ENCODE peak calls at places on chromosomes 1 and 21, in eight cellular contexts. H is H9; J is CD8-positive, alpha-beta T cell; O is heart left ventricle; T is astrocyte; L is thoracic aorta; X is CD4-positive, alpha-beta T cell; E is psoas muscle. S is an unnamed sample.

GRCh38 chr1:23718482-23718881 is 24.8 kb upstream of the ELOA start:
- DNase-seq in H (peak), J (no peak), O (no peak), T (no peak), L (no peak), X (no peak), E (no peak), S (no peak)

GRCh38 chr1:150309758-150310495 is 11.4 kb upstream of the PRPF3 start:
- DNase-seq in H (no peak), J (no peak), O (no peak), T (no peak), L (no peak), X (no peak), E (no peak), S (no peak)

GRCh38 chr1:189150624-189151023 is 1327.0 kb downstream of the BRINP3 start:
- DNase-seq in H (no peak), J (no peak), O (no peak), T (no peak), L (no peak), X (no peak), E (no peak), S (no peak)

GRCh38 chr1:93613895-93614294 is 67.7 kb downstream of the BCAR3 start:
- DNase-seq in H (no peak), J (no peak), O (no peak), T (peak), L (no peak), X (no peak), E (no peak), S (no peak)

GRCh38 chr1:54167422-54168139 is 14.8 kb upstream of the CDCP2 start:
- DNase-seq in H (no peak), J (no peak), O (no peak), T (peak), L (no peak), X (no peak), E (no peak), S (no peak)

GRCh38 chr1:177909416-177909815 is 60.4 kb downstream of the SEC16B start:
- DNase-seq in H (no peak), J (no peak), O (no peak), T (no peak), L (no peak), X (no peak), E (no peak), S (no peak)

GRCh38 chr21:15688016-15688415 is 41.8 kb upstream of the USP25 start:
- DNase-seq in H (no peak), J (no peak), O (no peak), T (peak), L (no peak), X (no peak), E (no peak), S (no peak)

GRCh38 chr1:235657747-235658526 is 8.4 kb upstream of the GNG4 start:
- DNase-seq in H (no peak), J (no peak), O (no peak), T (no peak), L (no peak), X (no peak), E (no peak), S (no peak)

GRCh38 chr1:170594227-170594626 is 62.3 kb downstream of the GORAB start:
- DNase-seq in H (no peak), J (no peak), O (no peak), T (no peak), L (no peak), X (no peak), E (no peak), S (no peak)

GRCh38 chr1:29916656-29917369 is 680.5 kb downstream of the PTPRU start:
- DNase-seq in H (no peak), J (no peak), O (no peak), T (no peak), L (no peak), X (no peak), E (no peak), S (no peak)

GRCh38 chr1:196063952-196064351 is 544.3 kb downstream of the KCNT2 start:
- DNase-seq in H (no peak), J (no peak), O (no peak), T (peak), L (no peak), X (no peak), E (no peak), S (no peak)

GRCh38 chr1:9553736-9554144 is 14.5 kb downstream of the SLC25A33 start:
- DNase-seq in H (no peak), J (no peak), O (no peak), T (no peak), L (no peak), X (no peak), E (no peak), S (no peak)

GRCh38 chr21:46115441-46116188 is 17.7 kb downstream of the COL6A2 start:
- DNase-seq in H (peak), J (no peak), O (peak), T (no peak), L (no peak), X (no peak), E (no peak), S (peak)

GRCh38 chr21:28459193-28459592 is 533.5 kb downstream of the LTN1 start:
- DNase-seq in H (no peak), J (no peak), O (no peak), T (no peak), L (no peak), X (no peak), E (no peak), S (no peak)

GRCh38 chr1:2611621-2612437 is 21.0 kb downstream of the MMEL1 start:
- DNase-seq in H (no peak), J (no peak), O (no peak), T (no peak), L (no peak), X (no peak), E (no peak), S (peak)

GRCh38 chr1:51906306-51907078 is 28.0 kb upstream of the NRDC start:
- DNase-seq in H (no peak), J (no peak), O (no peak), T (peak), L (no peak), X (no peak), E (no peak), S (no peak)

GRCh38 chr1:15220825-15221431 is 26.1 kb upstream of the FHAD1 start:
- DNase-seq in H (no peak), J (no peak), O (peak), T (no peak), L (no peak), X (no peak), E (no peak), S (no peak)

GRCh38 chr1:76055987-76056386 is 18.6 kb upstream of the ST6GALNAC3 start:
- DNase-seq in H (peak), J (no peak), O (no peak), T (no peak), L (no peak), X (no peak), E (no peak), S (no peak)

GRCh38 chr1:2865571-2866414 is 64.3 kb upstream of the TTC34 start:
- DNase-seq in H (no peak), J (no peak), O (no peak), T (no peak), L (no peak), X (no peak), E (peak), S (no peak)

GRCh38 chr1:200302893-200303250 is 107.0 kb downstream of the ZNF281 start:
- DNase-seq in H (no peak), J (no peak), O (peak), T (no peak), L (no peak), X (no peak), E (no peak), S (peak)

GRCh38 chr1:220810963-220811362 is 24.2 kb downstream of the MTARC1 start:
- DNase-seq in H (no peak), J (no peak), O (no peak), T (no peak), L (no peak), X (no peak), E (no peak), S (no peak)

GRCh38 chr1:12434174-12434573 is 183.8 kb downstream of the DHRS3 start:
- DNase-seq in H (no peak), J (no peak), O (no peak), T (peak), L (no peak), X (peak), E (no peak), S (no peak)

GRCh38 chr1:231885209-231885854 is 258.7 kb downstream of the DISC1 start:
- DNase-seq in H (no peak), J (no peak), O (no peak), T (peak), L (no peak), X (no peak), E (no peak), S (no peak)

GRCh38 chr1:41870076-41870562 is 48.6 kb downstream of the HIVEP3 start:
- DNase-seq in H (no peak), J (no peak), O (no peak), T (peak), L (no peak), X (no peak), E (no peak), S (no peak)

GRCh38 chr1:217272385-217272784 is 358.5 kb downstream of the GPATCH2 start:
- DNase-seq in H (no peak), J (no peak), O (no peak), T (peak), L (no peak), X (no peak), E (no peak), S (no peak)

GRCh38 chr1:165696625-165697100 is 1.7 kb downstream of the ALDH9A1 start:
- DNase-seq in H (no peak), J (no peak), O (no peak), T (peak), L (no peak), X (no peak), E (no peak), S (no peak)

GRCh38 chr21:34544032-34544496 is 32.1 kb upstream of the KCNE1 start:
- DNase-seq in H (peak), J (no peak), O (peak), T (peak), L (no peak), X (peak), E (peak), S (peak)

GRCh38 chr1:7549693-7550161 is 221.4 kb upstream of the VAMP3 start:
- DNase-seq in H (no peak), J (no peak), O (no peak), T (no peak), L (no peak), X (no peak), E (no peak), S (peak)

GRCh38 chr1:40751802-40752201 is 31.8 kb upstream of the KCNQ4 start:
- DNase-seq in H (no peak), J (no peak), O (no peak), T (no peak), L (no peak), X (no peak), E (no peak), S (no peak)

GRCh38 chr1:67833595-67833926 is 294 bp upstream of the GNG12 start:
- DNase-seq in H (no peak), J (no peak), O (no peak), T (peak), L (no peak), X (no peak), E (peak), S (no peak)

GRCh38 chr1:171814692-171815091 is 26.6 kb upstream of the DNM3 start:
- DNase-seq in H (no peak), J (no peak), O (no peak), T (peak), L (no peak), X (no peak), E (no peak), S (no peak)

GRCh38 chr21:45592208-45592619 is 50.0 kb upstream of the SLC19A1 start:
- DNase-seq in H (no peak), J (peak), O (no peak), T (no peak), L (no peak), X (peak), E (no peak), S (peak)

GRCh38 chr1:18879221-18879790 is 19.8 kb upstream of the TAS1R2 start:
- DNase-seq in H (no peak), J (no peak), O (no peak), T (no peak), L (no peak), X (no peak), E (no peak), S (no peak)

GRCh38 chr1:54603241-54603640 is 20.1 kb downstream of the FAM151A start:
- DNase-seq in H (no peak), J (no peak), O (no peak), T (no peak), L (no peak), X (no peak), E (no peak), S (no peak)

GRCh38 chr1:36448530-36449051 is 1.7 kb downstream of the OSCP1 start:
- DNase-seq in H (no peak), J (no peak), O (no peak), T (no peak), L (no peak), X (no peak), E (no peak), S (no peak)

GRCh38 chr1:41994195-41994894 is 75.6 kb upstream of the HIVEP3 start:
- DNase-seq in H (no peak), J (no peak), O (no peak), T (no peak), L (no peak), X (no peak), E (no peak), S (no peak)

GRCh38 chr1:185645201-185645640 is 89.0 kb upstream of the HMCN1 start:
- DNase-seq in H (no peak), J (no peak), O (no peak), T (peak), L (no peak), X (no peak), E (no peak), S (no peak)

GRCh38 chr1:46166521-46167462 is 8.1 kb upstream of the TSPAN1 start:
- DNase-seq in H (peak), J (no peak), O (peak), T (no peak), L (no peak), X (peak), E (peak), S (peak)

GRCh38 chr1:228181635-228182034 is 16.0 kb downstream of the IBA57 start:
- DNase-seq in H (no peak), J (no peak), O (no peak), T (no peak), L (no peak), X (no peak), E (no peak), S (no peak)

GRCh38 chr1:228182296-228183030 is 16.9 kb downstream of the IBA57 start:
- DNase-seq in H (no peak), J (no peak), O (no peak), T (no peak), L (no peak), X (no peak), E (no peak), S (no peak)

GRCh38 chr1:228181105-228181504 is 15.5 kb downstream of the IBA57 start:
- DNase-seq in H (no peak), J (no peak), O (no peak), T (no peak), L (no peak), X (no peak), E (no peak), S (no peak)

GRCh38 chr1:228178737-228179720 is 13.4 kb downstream of the IBA57 start:
- DNase-seq in H (no peak), J (no peak), O (no peak), T (no peak), L (no peak), X (no peak), E (no peak), S (peak)

GRCh38 chr1:228180271-228180987 is 14.8 kb downstream of the IBA57 start:
- DNase-seq in H (no peak), J (no peak), O (no peak), T (no peak), L (no peak), X (no peak), E (no peak), S (no peak)
- H3K27ac ChIP-seq in H (no peak), J (no peak), O (no peak), T (no peak), L (no peak), X (no peak), E (peak), S (peak)

GRCh38 chr21:43209575-43210453 is 41.0 kb downstream of the CRYAA start:
- DNase-seq in H (peak), J (no peak), O (peak), T (peak), L (no peak), X (no peak), E (peak), S (no peak)

GRCh38 chr21:43208561-43209332 is 39.9 kb downstream of the CRYAA start:
- DNase-seq in H (peak), J (no peak), O (peak), T (no peak), L (no peak), X (no peak), E (no peak), S (no peak)

GRCh38 chr21:43207868-43208267 is 39.1 kb downstream of the CRYAA start:
- DNase-seq in H (no peak), J (no peak), O (peak), T (no peak), L (no peak), X (no peak), E (no peak), S (no peak)

GRCh38 chr21:43210454-43211084 is 41.8 kb downstream of the CRYAA start:
- DNase-seq in H (no peak), J (no peak), O (peak), T (no peak), L (no peak), X (no peak), E (no peak), S (no peak)

DNA sequence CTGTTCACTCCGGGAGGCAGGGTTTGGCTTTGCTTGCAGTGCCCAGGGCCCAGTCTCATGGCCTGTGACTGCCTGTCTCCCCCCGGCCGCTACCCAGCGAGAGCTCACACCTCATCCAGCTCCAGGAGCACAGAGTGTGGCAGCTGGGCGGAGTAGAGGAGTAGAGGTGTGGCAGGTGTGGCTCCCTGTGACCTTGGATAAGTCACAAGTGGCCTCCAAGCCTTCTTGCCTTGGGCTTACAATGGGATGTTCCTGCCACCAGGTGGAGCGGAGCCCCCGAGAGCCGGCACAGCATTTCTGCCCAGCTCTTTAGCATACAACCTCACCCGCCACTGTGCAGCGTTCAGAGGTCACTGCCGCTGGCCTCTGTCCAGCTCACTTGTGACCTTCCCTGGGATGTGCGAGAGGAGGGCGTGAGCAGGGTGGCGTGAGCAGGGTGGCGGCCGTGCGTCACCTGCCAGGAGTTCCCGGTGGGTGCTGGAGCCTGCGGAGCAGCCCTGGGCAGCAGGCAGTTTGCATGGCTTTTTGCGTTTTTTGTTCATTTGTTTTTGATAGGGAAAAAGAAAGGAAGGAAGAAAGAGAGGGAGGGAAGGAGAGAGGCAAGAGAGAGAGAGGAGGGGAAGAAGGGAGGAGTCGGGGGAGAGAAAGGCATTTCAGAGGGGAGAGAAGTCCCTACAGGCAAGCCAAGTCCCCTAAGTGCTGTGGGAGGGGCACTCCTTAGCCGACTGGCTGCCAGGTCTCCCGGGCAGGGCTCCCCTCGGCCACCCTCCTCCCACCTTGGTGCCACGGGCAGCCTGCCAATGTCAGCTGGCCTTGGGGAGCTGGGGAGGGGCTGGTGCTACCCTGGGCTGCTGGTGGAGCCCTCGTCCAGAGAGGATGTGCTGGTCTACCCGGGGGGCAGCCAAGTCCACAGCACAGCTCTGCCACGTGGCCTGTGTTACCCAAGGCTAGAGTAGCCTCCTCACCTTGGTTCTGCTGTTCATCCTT is 42.6 kb downstream of the CRYAA start:
- DNase-seq in H (peak), J (no peak), O (peak), T (no peak), L (no peak), X (no peak), E (peak), S (peak)
- TF ChIP-seq CTCF in H (peak), J (no peak), O (peak), T (no peak), L (no peak), X (no peak), E (peak), S (peak)

GRCh38 chr1:181604482-181604881 is 121.2 kb downstream of the CACNA1E start:
- DNase-seq in H (no peak), J (no peak), O (no peak), T (no peak), L (no peak), X (no peak), E (no peak), S (no peak)

GRCh38 chr1:181612100-181612499 is 128.8 kb downstream of the CACNA1E start:
- DNase-seq in H (no peak), J (no peak), O (no peak), T (no peak), L (no peak), X (no peak), E (no peak), S (no peak)

GRCh38 chr1:181607524-181607923 is 124.2 kb downstream of the CACNA1E start:
- DNase-seq in H (no peak), J (no peak), O (no peak), T (no peak), L (no peak), X (no peak), E (no peak), S (no peak)

GRCh38 chr1:181608951-181609350 is 125.6 kb downstream of the CACNA1E start:
- DNase-seq in H (peak), J (no peak), O (no peak), T (no peak), L (no peak), X (no peak), E (no peak), S (no peak)

GRCh38 chr1:181608386-181608785 is 125.1 kb downstream of the CACNA1E start:
- DNase-seq in H (no peak), J (no peak), O (no peak), T (no peak), L (no peak), X (no peak), E (no peak), S (no peak)
- H3K27ac ChIP-seq in H (no peak), J (no peak), O (no peak), T (no peak), L (no peak), X (no peak), E (no peak), S (no peak)

GRCh38 chr1:38047603-38048146 is 1.1 kb upstream of the POU3F1 start:
- DNase-seq in H (peak), J (no peak), O (no peak), T (peak), L (no peak), X (no peak), E (no peak), S (no peak)

GRCh38 chr1:38046333-38046883 is at the start of gene POU3F1:
- DNase-seq in H (no peak), J (no peak), O (no peak), T (no peak), L (no peak), X (no peak), E (no peak), S (no peak)

GRCh38 chr1:38045431-38046332 is 911 bp downstream of the POU3F1 start:
- DNase-seq in H (peak), J (no peak), O (no peak), T (no peak), L (no peak), X (no peak), E (peak), S (peak)

GRCh38 chr1:38044224-38045215 is 2.1 kb downstream of the POU3F1 start:
- DNase-seq in H (no peak), J (no peak), O (no peak), T (no peak), L (no peak), X (no peak), E (no peak), S (no peak)

DNA sequence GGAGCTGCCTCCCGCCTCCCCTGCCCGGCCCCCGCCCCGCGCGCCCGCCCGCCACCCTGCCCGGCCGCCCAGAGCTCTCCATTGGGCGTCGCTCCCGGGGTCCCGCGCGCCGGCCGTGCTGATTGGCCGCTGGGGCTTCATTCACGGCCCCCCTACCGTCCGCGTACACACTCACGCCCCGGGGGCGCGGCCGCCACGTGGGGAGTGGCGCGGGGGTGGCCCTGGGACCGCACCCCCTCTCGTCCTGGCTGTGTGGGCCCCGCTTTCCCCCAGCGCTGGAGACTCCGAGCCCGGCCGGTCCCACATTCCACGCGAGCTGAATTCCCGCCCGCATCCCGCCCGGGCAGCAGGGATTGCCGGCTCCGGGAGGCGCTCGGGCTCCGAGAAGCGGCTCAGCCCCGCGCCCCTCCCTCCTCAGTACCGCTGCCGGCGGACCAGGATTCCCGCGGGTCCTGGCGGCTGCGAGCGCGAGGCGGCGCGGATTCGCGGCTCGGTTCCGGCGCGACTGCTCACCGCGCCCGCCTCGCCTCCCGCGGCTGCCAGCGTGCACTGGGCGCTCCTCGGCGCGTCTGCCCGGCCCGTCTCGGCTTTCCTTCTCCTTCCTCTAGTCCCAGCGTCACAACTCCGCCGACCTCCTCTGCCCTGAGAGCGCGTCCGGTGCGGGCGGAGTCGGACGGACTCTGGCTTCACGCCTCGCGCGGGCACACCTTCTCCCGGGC is 450 bp upstream of the POU3F1 start:
- DNase-seq in H (peak), J (peak), O (peak), T (peak), L (peak), X (peak), E (peak), S (peak)
- TF ChIP-seq CTCF in H (peak), J (no peak), O (peak), T (no peak), L (no peak), X (no peak), E (no peak), S (no peak)

S was measured in lower lobe of right lung.